ENCODE peak calls at places on chromosomes 13 and 19, in four cellular contexts. U is GM12878, D is HepG2, V is A549. K is an unnamed sample.

GRCh38 chr13:49330546-49330864 is 82.8 kb downstream of the CDADC1 start:
- DNase-seq in U (no peak), D (no peak), V (no peak), K (no peak)

GRCh38 chr13:60759499-60759898 is 362.5 kb downstream of the TDRD3 start:
- DNase-seq in V (no peak), U (no peak), D (peak; percentile 3), K (no peak)

GRCh38 chr13:93180376-93180966 is 46.1 kb upstream of the GPC6 start:
- DNase-seq in U (no peak), D (no peak), V (no peak), K (no peak)

GRCh38 chr19:4278926-4279529 is at the start of gene SHD:
- DNase-seq in V (no peak), U (no peak), D (no peak), K (peak; percentile 67)

GRCh38 chr13:96020155-96020575 is 33.0 kb downstream of the UGGT2 start:
- DNase-seq in V (peak; percentile 31), U (peak; percentile 23), D (peak; percentile 75), K (peak; percentile 11)

GRCh38 chr19:50461066-50461875 is 15.0 kb upstream of the EMC10 start:
- DNase-seq in U (peak; percentile 53), V (peak; percentile 99), D (peak; percentile 71), K (peak; percentile 88)

GRCh38 chr19:16599655-16600346 is 27.6 kb upstream of the SLC35E1 start:
- DNase-seq in V (no peak), U (no peak), D (no peak), K (no peak)

GRCh38 chr13:20566424-20566916 is 487 bp upstream of the IFT88 start:
- DNase-seq in V (peak; percentile 40), D (peak; percentile 76), U (no peak), K (no peak)

GRCh38 chr13:99331881-99332293 is 24.7 kb upstream of the GPR183 start:
- DNase-seq in V (no peak), U (peak; percentile 79), D (no peak), K (no peak)

GRCh38 chr13:73451120-73452029 is 392.6 kb downstream of the KLF5 start:
- DNase-seq in U (no peak), V (no peak), D (peak; percentile 62), K (no peak)

GRCh38 chr19:47598407-47599349 is 10.3 kb upstream of the BICRA start:
- DNase-seq in V (peak; percentile 98), D (peak; percentile 33), U (no peak), K (peak; percentile 17)

GRCh38 chr19:47707135-47707925 is 5.9 kb upstream of the EHD2 start:
- DNase-seq in D (peak; percentile 71), U (peak; percentile 21), V (peak; percentile 76), K (peak; percentile 89)

GRCh38 chr19:50508850-50509190 is 2.2 kb downstream of the JOSD2 start:
- DNase-seq in V (no peak), D (no peak), U (no peak), K (no peak)

GRCh38 chr13:101522607-101523006 is 70.1 kb downstream of the ITGBL1 start:
- DNase-seq in V (no peak), D (peak; percentile 1), U (no peak), K (no peak)

GRCh38 chr19:32362318-32362691 is 16.9 kb downstream of the ZNF507 start:
- DNase-seq in V (no peak), D (peak; percentile 13), U (no peak), K (no peak)

GRCh38 chr19:46211201-46211881 is 18.2 kb upstream of the IGFL1 start:
- DNase-seq in V (no peak), D (no peak), U (no peak), K (no peak)

GRCh38 chr19:45442927-45443461 is 19.3 kb upstream of the ERCC1 start:
- DNase-seq in V (no peak), D (no peak), U (no peak), K (peak; percentile 85)

GRCh38 chr19:47725759-47726401 is 12.7 kb downstream of the EHD2 start:
- DNase-seq in D (no peak), U (no peak), V (no peak), K (no peak)

DNA sequence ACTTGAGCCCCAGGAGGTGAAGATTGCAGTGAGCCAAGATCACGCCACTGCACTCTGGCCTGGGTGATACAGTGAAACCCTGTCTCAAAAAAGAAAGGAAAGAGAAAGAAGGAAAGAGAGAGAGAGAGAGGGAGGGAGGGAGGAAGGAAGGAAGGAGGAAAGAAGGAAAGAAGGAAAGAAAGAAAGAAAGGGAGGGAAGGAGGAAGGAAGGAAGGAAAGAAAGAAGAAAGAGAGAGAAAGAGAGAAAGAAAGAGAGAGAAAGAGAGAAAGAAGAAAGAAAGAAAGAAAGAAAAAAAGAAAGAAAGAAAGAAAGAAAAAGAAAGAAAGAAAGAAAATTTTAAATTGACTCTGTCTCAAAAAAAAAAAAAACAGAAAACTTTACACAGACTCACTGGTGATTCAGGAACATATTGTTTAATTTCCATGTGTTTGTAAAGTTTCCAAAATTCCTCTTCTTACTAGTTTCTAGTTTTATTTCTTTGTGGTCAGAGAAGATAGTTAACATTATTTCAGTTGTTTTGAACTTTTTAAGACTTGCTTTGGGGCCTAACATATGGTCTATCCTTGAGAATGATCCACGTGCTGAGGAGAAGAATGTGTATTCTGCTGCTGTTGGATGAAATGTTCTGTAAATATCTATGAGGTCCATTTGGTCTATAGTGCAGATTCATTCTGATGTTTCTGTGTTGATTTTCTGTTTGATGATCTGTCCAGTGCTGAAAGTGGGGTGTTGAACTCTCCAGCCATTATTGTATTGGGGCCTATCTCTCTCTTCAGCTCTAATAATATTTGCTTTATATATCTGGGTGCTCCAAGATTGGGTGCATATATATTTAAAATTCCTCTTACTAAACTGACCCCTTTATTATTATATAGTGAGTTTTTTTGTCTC is 204.4 kb upstream of the SERP2 start:
- DNase-seq in D (no peak), U (no peak), V (no peak), K (no peak)
- TF ChIP-seq CHD2 in D (no peak), U (no peak), V (no peak), K (no peak)

DNA sequence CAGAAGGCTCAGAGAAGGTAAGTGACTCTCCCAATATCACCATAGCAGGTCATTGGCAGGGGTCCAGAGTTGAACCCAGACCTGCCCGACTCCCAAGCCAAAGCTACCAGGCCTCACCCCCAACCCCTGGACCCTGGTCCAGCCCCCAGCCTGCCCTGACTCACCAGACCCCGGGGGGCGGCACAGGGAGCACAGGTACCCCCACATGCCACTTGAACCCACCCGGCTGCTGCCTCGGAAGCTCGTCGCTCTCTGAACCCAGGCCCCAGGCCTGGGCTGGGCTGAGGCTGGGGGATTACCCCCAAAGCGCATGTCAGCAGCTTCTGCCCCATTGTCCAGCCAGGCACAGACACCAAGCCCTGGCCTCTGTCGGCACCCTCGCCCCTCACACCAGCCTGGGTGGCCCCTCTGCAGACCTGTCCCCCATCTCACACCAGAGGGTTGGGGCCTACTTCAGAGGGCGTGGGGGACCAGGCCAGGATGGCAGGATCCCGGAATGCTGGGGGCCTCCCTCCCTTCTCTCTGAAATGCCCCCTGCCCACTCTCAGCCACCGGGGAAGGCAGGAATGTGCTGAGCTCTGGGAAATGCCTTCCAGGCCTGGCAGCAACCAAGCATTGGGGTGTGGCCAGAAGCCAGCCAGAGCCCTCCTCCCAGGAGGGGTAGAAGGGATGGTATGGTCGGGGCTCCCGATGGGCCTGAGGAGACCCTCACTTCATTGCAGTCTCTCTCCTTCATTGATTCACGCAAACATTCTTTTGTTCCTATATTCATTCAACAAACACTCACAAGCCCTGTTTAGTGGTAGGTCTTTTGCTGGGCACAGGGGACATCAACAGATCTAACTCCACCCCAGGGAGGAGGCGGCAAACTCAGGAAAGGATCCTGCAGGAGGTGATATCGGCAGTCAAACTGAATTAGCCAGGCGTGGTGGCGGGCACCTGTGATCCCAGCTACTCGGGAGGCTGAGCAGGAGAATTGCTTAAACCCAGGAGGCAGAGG is 1.7 kb upstream of the PRX start:
- DNase-seq in U (no peak), V (no peak), D (no peak), K (no peak)
- TF ChIP-seq BHLHE40 in U (no peak), V (no peak), D (no peak), K (no peak)

GRCh38 chr13:113863511-113864302 is at the start of gene GAS6:
- DNase-seq in D (no peak), V (peak; percentile 33), U (no peak), K (peak; percentile 49)
- TF ChIP-seq CHD2 in D (no peak), V (no peak), U (no peak), K (no peak)

GRCh38 chr19:38284422-38284821 is 19.6 kb upstream of the C19orf33 start:
- DNase-seq in V (no peak), D (no peak), U (peak; percentile 9), K (no peak)
- TF ChIP-seq BHLHE40 in V (no peak), D (no peak), U (no peak), K (no peak)

GRCh38 chr19:42441047-42441440 is 1.7 kb downstream of the CXCL17 start:
- DNase-seq in U (no peak), D (peak; percentile 72), V (no peak), K (peak; percentile 31)

GRCh38 chr19:42443944-42444398 is 1.2 kb upstream of the CXCL17 start:
- DNase-seq in V (no peak), U (no peak), D (peak; percentile 95), K (no peak)

GRCh38 chr19:42442833-42443232 is at the start of gene CXCL17:
- DNase-seq in D (no peak), U (no peak), V (no peak), K (no peak)

GRCh38 chr19:42436006-42436405 is 6.7 kb downstream of the CXCL17 start:
- DNase-seq in U (no peak), V (no peak), D (peak; percentile 42), K (no peak)

DNA sequence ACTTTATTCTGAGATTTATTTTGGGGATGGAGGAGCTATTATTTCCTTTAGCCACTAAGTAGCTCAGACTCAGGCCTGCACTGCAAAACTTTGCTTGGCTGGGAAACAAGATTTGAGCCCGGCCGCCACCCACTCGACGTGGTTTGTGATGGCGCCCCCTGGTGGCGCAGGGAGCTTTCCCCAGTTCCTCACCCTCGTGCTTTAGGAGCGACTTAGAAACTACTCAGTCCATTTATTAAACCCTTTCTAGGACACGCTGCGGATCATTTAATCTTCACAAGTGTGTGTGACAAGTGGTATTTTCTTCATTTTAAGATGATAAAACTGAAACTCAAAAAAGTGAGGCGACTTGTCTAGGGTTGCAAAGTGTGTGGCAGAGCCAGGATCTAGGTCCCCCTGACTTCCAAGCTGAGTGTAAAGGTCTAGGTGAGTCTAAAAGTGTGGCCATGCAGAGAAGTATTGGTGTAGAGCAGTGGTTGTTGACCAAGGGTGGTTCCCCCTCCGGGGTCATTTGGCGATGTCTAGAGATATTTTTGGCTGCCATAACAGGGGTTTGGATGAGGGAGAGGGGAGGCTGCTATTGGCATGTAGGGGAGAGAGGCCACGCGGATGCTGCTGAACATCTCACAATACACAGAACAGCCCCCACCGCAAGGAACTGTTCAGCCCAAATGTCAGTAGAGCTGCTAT is 2.2 kb downstream of the CXCL17 start:
- DNase-seq in U (no peak), V (peak; percentile 95), D (peak; percentile 57), K (peak; percentile 82)
- TF ChIP-seq CHD2 in U (no peak), V (no peak), D (no peak), K (no peak)

GRCh38 chr13:113622791-113623490 is 35.1 kb downstream of the ATP4B start:
- DNase-seq in D (no peak), U (no peak), V (no peak), K (no peak)
- TF ChIP-seq BHLHE40 in D (no peak), U (no peak), V (no peak), K (no peak)

DNA sequence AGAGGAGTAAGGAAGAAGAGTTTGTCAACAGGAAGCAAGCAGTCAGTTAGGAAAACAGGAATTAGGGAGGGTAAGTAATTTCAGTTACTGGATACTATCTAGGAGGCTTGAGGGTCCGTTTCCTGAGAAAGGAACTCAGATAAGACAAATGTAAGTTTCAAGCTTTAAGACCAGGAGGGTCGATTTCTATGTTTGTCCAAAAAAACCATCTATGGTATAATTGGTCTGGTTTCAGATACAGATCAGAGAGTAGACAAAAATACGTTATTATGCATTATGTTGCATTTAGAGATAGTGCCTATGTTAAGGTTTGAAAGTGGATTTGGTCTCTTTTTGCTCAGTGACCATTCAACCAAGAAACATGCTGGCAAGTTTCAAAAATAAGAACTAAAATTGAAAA is 789.6 kb upstream of the PCDH20 start:
- DNase-seq in U (no peak), V (no peak), D (no peak), K (no peak)
- TF ChIP-seq CHD2 in U (no peak), V (no peak), D (no peak), K (no peak)

GRCh38 chr19:14107581-14108461 is 9.7 kb downstream of the PRKACA start:
- DNase-seq in V (peak; percentile 16), D (no peak), U (no peak), K (no peak)
- TF ChIP-seq BHLHE40 in V (no peak), D (no peak), U (no peak), K (no peak)